ENCODE peak calls at places on chromosomes 3 and 15, in four cellular contexts. C is SK-N-SH, Q is GM12878, M is K562. U is an unnamed sample.

GRCh38 chr3:105688821-105689220 is 180.0 kb downstream of the CBLB start:
- DNase-seq in C (no peak), Q (no peak), M (no peak), U (no peak)

GRCh38 chr15:77002954-77003912 is 8.3 kb downstream of the PSTPIP1 start:
- DNase-seq in M (no peak), C (no peak), Q (peak; percentile 77), U (peak; percentile 78)

GRCh38 chr3:77125934-77126333 is 86.0 kb downstream of the ROBO2 start:
- DNase-seq in C (peak; percentile 26), M (no peak), Q (no peak), U (no peak)

GRCh38 chr3:32757618-32758374 is 60.0 kb upstream of the TRIM71 start:
- DNase-seq in Q (no peak), C (no peak), M (no peak), U (peak; percentile 47)

GRCh38 chr3:25412269-25412668 is 15.8 kb upstream of the RARB start:
- DNase-seq in M (no peak), C (no peak), Q (no peak), U (no peak)

GRCh38 chr3:99901200-99901926 is 83.7 kb downstream of the CMSS1 start:
- DNase-seq in C (no peak), M (no peak), Q (peak; percentile 23), U (no peak)

GRCh38 chr15:48617619-48618018 is 27.9 kb downstream of the FBN1 start:
- DNase-seq in C (no peak), Q (no peak), M (no peak), U (peak; percentile 27)

GRCh38 chr15:101240364-101240763 is 11.5 kb downstream of the CHSY1 start:
- DNase-seq in C (no peak), M (no peak), Q (no peak), U (no peak)

GRCh38 chr15:67096536-67097294 is 31.3 kb downstream of the SMAD3 start:
- DNase-seq in C (no peak), Q (no peak), M (no peak), U (no peak)

GRCh38 chr3:155934215-155934614 is 63.8 kb downstream of the GMPS start:
- DNase-seq in Q (no peak), M (no peak), C (no peak), U (no peak)

GRCh38 chr3:15839568-15839967 is 41.8 kb upstream of the ANKRD28 start:
- DNase-seq in Q (no peak), C (no peak), M (no peak), U (no peak)

GRCh38 chr3:34011171-34012101 is 213.0 kb downstream of the PDCD6IP start:
- DNase-seq in Q (no peak), M (peak; percentile 57), C (no peak), U (no peak)

GRCh38 chr3:4675704-4676103 is 182.6 kb downstream of the ITPR1 start:
- DNase-seq in C (no peak), M (no peak), Q (no peak), U (no peak)

GRCh38 chr3:54999159-54999558 is 71.3 kb upstream of the LRTM1 start:
- DNase-seq in C (no peak), M (peak; percentile 22), Q (no peak), U (peak; percentile 13)

GRCh38 chr3:149534671-149535394 is 60.3 kb downstream of the TM4SF4 start:
- DNase-seq in M (no peak), C (no peak), Q (no peak), U (no peak)

GRCh38 chr3:105813710-105814109 is 55.1 kb downstream of the CBLB start:
- DNase-seq in M (no peak), Q (no peak), C (no peak), U (no peak)

GRCh38 chr3:192514081-192514753 is 213.1 kb downstream of the FGF12 start:
- DNase-seq in C (peak; percentile 12), Q (no peak), M (peak; percentile 2), U (no peak)

GRCh38 chr3:10173926-10174435 is 9.3 kb downstream of the IRAK2 start:
- DNase-seq in Q (no peak), M (peak; percentile 61), C (no peak), U (peak; percentile 50)

GRCh38 chr3:80405618-80406017 is 637.8 kb upstream of the ROBO1 start:
- DNase-seq in M (no peak), C (no peak), Q (no peak), U (no peak)

GRCh38 chr3:128278761-128279593 is 125.7 kb downstream of the EEFSEC start:
- DNase-seq in C (peak; percentile 88), Q (no peak), M (no peak), U (no peak)

GRCh38 chr3:113421082-113421481 is 20.2 kb downstream of the CFAP44 start:
- DNase-seq in M (no peak), C (no peak), Q (peak; percentile 5), U (no peak)

GRCh38 chr3:158460929-158461328 is 110.1 kb upstream of the MLF1 start:
- DNase-seq in C (no peak), Q (no peak), M (no peak), U (no peak)

GRCh38 chr3:189270248-189270832 is 98.6 kb downstream of the TPRG1 start:
- DNase-seq in C (no peak), M (no peak), Q (no peak), U (no peak)

GRCh38 chr15:56760186-56760585 is 26.9 kb upstream of the ZNF280D start:
- DNase-seq in C (peak; percentile 23), Q (no peak), M (peak; percentile 14), U (no peak)

GRCh38 chr15:76075060-76075459 is 15.3 kb downstream of the TMEM266 start:
- DNase-seq in Q (no peak), C (no peak), M (no peak), U (peak; percentile 26)

GRCh38 chr3:127881586-127881985 is 33.4 kb upstream of the KBTBD12 start:
- DNase-seq in C (no peak), Q (no peak), M (no peak), U (no peak)

GRCh38 chr3:177300039-177300833 is 103.0 kb upstream of the TBL1XR1 start:
- DNase-seq in M (peak; percentile 77), C (no peak), Q (peak; percentile 40), U (peak; percentile 72)

GRCh38 chr3:153760952-153761351 is 360.2 kb upstream of the ARHGEF26 start:
- DNase-seq in C (no peak), Q (no peak), M (no peak), U (no peak)

GRCh38 chr3:19526071-19526470 is 377.8 kb downstream of the KCNH8 start:
- DNase-seq in C (no peak), Q (no peak), M (no peak), U (no peak)

GRCh38 chr3:901953-902778 is 190.7 kb upstream of the CNTN6 start:
- DNase-seq in M (peak; percentile 26), C (peak; percentile 3), Q (no peak), U (no peak)

GRCh38 chr3:14803981-14804834 is 14.6 kb upstream of the FGD5 start:
- DNase-seq in Q (no peak), M (no peak), C (peak; percentile 48), U (no peak)

GRCh38 chr3:158097571-158098553 is 8.4 kb downstream of the SHOX2 start:
- DNase-seq in C (no peak), Q (peak; percentile 54), M (no peak), U (peak; percentile 70)

GRCh38 chr3:47123857-47124256 is 40.1 kb downstream of the SETD2 start:
- DNase-seq in M (no peak), Q (no peak), C (no peak), U (no peak)
- TF ChIP-seq GABPA in M (no peak), Q (no peak), C (no peak), U (no peak)

GRCh38 chr3:197122394-197122793 is 92.8 kb upstream of the MELTF start:
- DNase-seq in C (no peak), Q (no peak), M (no peak), U (no peak)

GRCh38 chr3:197125601-197126000 is 96.0 kb upstream of the MELTF start:
- DNase-seq in C (no peak), M (no peak), Q (no peak), U (no peak)

GRCh38 chr3:197124713-197125112 is 95.1 kb upstream of the MELTF start:
- DNase-seq in M (no peak), Q (no peak), C (no peak), U (no peak)
- TF ChIP-seq REST in M (no peak), Q (no peak), C (no peak), U (no peak)

GRCh38 chr15:69943637-69944036 is 154.1 kb downstream of the TLE3 start:
- DNase-seq in Q (no peak), C (no peak), M (no peak), U (no peak)
- H3K4me3 ChIP-seq in Q (no peak overlapping the region), C (no peak overlapping the region), M (no peak overlapping the region), U (no peak overlapping the region)

GRCh38 chr15:51117270-51117669 is 22.6 kb upstream of the TNFAIP8L3 start:
- DNase-seq in M (no peak), Q (no peak), C (no peak), U (no peak)
- TF ChIP-seq GABPA in M (no peak), Q (no peak), C (no peak), U (no peak)

GRCh38 chr15:74373731-74374647 is 6.5 kb upstream of the CYP11A1 start:
- DNase-seq in Q (no peak), M (peak; percentile 95), C (peak; percentile 99), U (peak; percentile 76)
- TF ChIP-seq REST in Q (no peak), M (no peak), C (no peak), U (no peak)

GRCh38 chr3:146157325-146158060 is 3.5 kb downstream of the PLOD2 start:
- DNase-seq in M (no peak), Q (no peak), C (no peak), U (no peak)
- H3K4me3 ChIP-seq in M (no peak overlapping the region), Q (no peak overlapping the region), C (no peak overlapping the region), U (no peak overlapping the region)

DNA sequence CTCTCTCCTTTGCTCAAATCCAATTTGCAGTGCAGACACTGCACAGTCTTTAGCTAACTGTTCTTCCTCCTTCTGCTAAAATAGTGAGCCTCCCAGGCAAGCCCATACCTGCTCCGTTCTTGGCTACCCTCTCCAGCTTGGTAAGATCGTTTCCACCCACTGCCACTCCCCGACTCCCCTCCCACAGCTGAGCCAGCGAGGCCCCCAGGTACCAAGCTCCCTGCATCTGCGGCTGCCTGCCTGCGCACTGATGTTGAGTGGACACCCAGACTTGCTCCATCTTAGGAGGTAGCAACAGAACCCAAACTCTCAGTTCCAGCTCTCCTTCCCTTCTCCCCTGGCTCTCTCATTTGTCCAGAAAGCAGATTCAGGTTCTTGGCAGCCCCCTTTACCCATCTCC is 7.9 kb upstream of the TNK2 start:
- DNase-seq in C (no peak), Q (no peak), M (no peak), U (no peak)
- TF ChIP-seq GABPA in C (no peak), Q (no peak), M (no peak), U (no peak)

GRCh38 chr3:164341086-164341485 is 737.2 kb downstream of the SI start:
- DNase-seq in C (no peak), M (no peak), Q (no peak), U (no peak)

GRCh38 chr3:164340273-164340672 is 738.0 kb downstream of the SI start:
- DNase-seq in Q (no peak), C (no peak), M (no peak), U (no peak)
- TF ChIP-seq REST in Q (no peak), C (no peak), M (no peak), U (no peak)

U was measured in HL-60.